ENCODE peak calls at places on chromosome 9, in ten cellular contexts. G, C, Y, K, I, E, R, B, O and Q are unnamed samples.

GRCh38 chr9:93081081-93081529 is 14.9 kb upstream of the CARD19 start:
- DNase-seq in O (peak; percentile 26), E (peak; percentile 6), B (no peak), C (no peak), K (no peak), Y (peak; percentile 33), R (no peak), G (peak; percentile 28), I (peak; percentile 18), Q (peak; percentile 55)

GRCh38 chr9:135714242-135715055 is 12.5 kb downstream of the KCNT1 start:
- DNase-seq in G (peak; percentile 64), K (no peak), I (no peak), O (no peak), C (no peak), Y (no peak), E (peak; percentile 64), R (peak; percentile 85), B (no peak), Q (no peak)

GRCh38 chr9:93953492-93954435 is 1.4 kb downstream of the BARX1 start:
- DNase-seq in R (peak; percentile 49), I (no peak), G (no peak), Y (no peak), O (no peak), E (peak; percentile 36), C (no peak), K (no peak), B (no peak), Q (peak; percentile 69)

GRCh38 chr9:105264380-105264779 is 19.9 kb downstream of the SLC44A1 start:
- DNase-seq in K (no peak), B (no peak), R (no peak), O (peak; percentile 39), Y (no peak), C (no peak), I (no peak), E (no peak), G (no peak), Q (no peak)

GRCh38 chr9:99905833-99906402 is 536 bp upstream of the STX17 start:
- DNase-seq in C (no peak), B (no peak), G (no peak), E (no peak), Y (peak; percentile 3), K (no peak), O (peak; percentile 6), R (no peak), I (peak; percentile 40), Q (no peak)

GRCh38 chr9:82456621-82457020 is 468.0 kb downstream of the SPATA31D1 start:
- DNase-seq in G (no peak), K (no peak), B (no peak), C (no peak), R (no peak), O (peak; percentile 72), Y (peak; percentile 56), E (no peak), I (no peak), Q (no peak)

GRCh38 chr9:89498845-89499480 is 1.1 kb upstream of the SEMA4D start:
- DNase-seq in G (no peak), K (no peak), O (no peak), Y (no peak), C (no peak), R (no peak), E (no peak), I (peak; percentile 47), B (no peak), Q (no peak)

GRCh38 chr9:129454468-129455067 is 166.3 kb downstream of the C9orf50 start:
- DNase-seq in G (no peak), K (no peak), O (no peak), I (no peak), Y (no peak), R (no peak), B (no peak), E (no peak), C (no peak), Q (no peak)

GRCh38 chr9:92963831-92964606 is 16.7 kb downstream of the FGD3 start:
- DNase-seq in I (peak; percentile 71), G (no peak), B (no peak), C (no peak), E (no peak), K (no peak), Y (no peak), R (no peak), O (no peak), Q (no peak)

GRCh38 chr9:16337322-16338029 is 533.0 kb downstream of the BNC2 start:
- DNase-seq in O (peak; percentile 96), G (no peak), B (no peak), C (no peak), R (no peak), K (no peak), I (no peak), Y (peak; percentile 96), E (no peak), Q (no peak)

GRCh38 chr9:22307013-22307711 is 139.5 kb upstream of the DMRTA1 start:
- DNase-seq in E (peak; percentile 13), Y (peak; percentile 12), K (no peak), C (no peak), R (peak; percentile 85), G (no peak), I (no peak), B (no peak), O (peak; percentile 76), Q (no peak)

GRCh38 chr9:84343111-84343521 is 2.6 kb upstream of the SLC28A3 start:
- DNase-seq in R (no peak), G (no peak), O (peak; percentile 83), B (no peak), C (no peak), E (no peak), I (no peak), Y (no peak), K (no peak), Q (no peak)

GRCh38 chr9:27548055-27548741 is 18.6 kb upstream of the MOB3B start:
- DNase-seq in I (no peak), B (no peak), G (no peak), Y (no peak), C (no peak), E (no peak), O (no peak), R (peak; percentile 62), K (no peak), Q (no peak)

GRCh38 chr9:20512636-20513035 is 109.7 kb downstream of the MLLT3 start:
- DNase-seq in K (no peak), E (no peak), R (no peak), O (peak; percentile 36), G (no peak), I (no peak), C (no peak), B (no peak), Y (peak; percentile 21), Q (no peak)

GRCh38 chr9:135242406-135242805 is 154.9 kb downstream of the OLFM1 start:
- DNase-seq in Y (no peak), G (no peak), I (no peak), K (peak; percentile 14), O (no peak), E (no peak), R (no peak), B (no peak), C (no peak), Q (peak; percentile 71)

GRCh38 chr9:136674786-136675349 is 12.2 kb downstream of the EGFL7 start:
- DNase-seq in G (no peak), R (no peak), K (no peak), I (peak; percentile 90), C (no peak), Y (no peak), E (peak; percentile 46), B (no peak), O (no peak), Q (no peak)

GRCh38 chr9:133563286-133564213 is 29.0 kb downstream of the ADAMTSL2 start:
- DNase-seq in B (no peak), E (no peak), O (no peak), C (no peak), K (peak; percentile 37), I (no peak), G (no peak), Y (no peak), R (no peak), Q (no peak)

GRCh38 chr9:107337676-107338590 is 54.9 kb downstream of the RAD23B start:
- DNase-seq in R (no peak), G (no peak), I (no peak), B (no peak), Y (peak; percentile 53), K (no peak), O (no peak), C (no peak), E (no peak), Q (no peak)

GRCh38 chr9:90830051-90830450 is 28.4 kb downstream of the SYK start:
- DNase-seq in K (no peak), C (no peak), R (no peak), O (no peak), B (no peak), Y (no peak), I (peak; percentile 12), G (no peak), E (no peak), Q (no peak)
- TF ChIP-seq CTCF in K (peak; percentile 5), C (no peak), R (no peak), O (no peak), B (no peak), Y (no peak), I (no peak), G (no peak), E (peak; percentile 15), Q (no peak)

GRCh38 chr9:87422999-87423398 is 74.7 kb upstream of the DAPK1 start:
- DNase-seq in O (no peak), E (no peak), R (no peak), K (no peak), I (no peak), Y (no peak), G (no peak), C (no peak), B (no peak), Q (no peak)
- TF ChIP-seq CTCF in O (no peak), E (no peak), R (no peak), K (no peak), I (no peak), Y (no peak), G (no peak), C (no peak), B (no peak), Q (peak; percentile 34)

DNA sequence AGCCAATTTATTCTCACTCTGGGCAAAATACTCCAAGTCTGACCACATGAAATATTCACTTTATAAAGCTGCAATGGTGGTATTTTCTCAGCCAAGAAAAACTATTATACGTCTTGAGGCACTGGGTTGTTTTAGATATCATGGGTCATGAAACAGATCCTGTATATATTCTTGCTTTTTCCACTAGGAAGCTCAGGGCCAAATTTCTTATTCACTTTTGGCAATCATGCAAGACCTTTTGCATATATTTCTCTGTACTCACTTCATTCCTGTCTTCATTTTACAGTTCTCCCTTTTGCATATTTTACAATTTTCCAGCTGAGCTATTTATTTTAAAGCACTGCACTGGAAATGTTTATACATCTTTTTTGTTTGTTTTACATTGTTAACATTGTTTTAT is 49.8 kb downstream of the GABBR2 start:
- DNase-seq in K (no peak), E (no peak), B (no peak), I (no peak), G (no peak), C (no peak), Y (no peak), O (peak; percentile 90), R (no peak), Q (no peak)
- TF ChIP-seq CTCF in K (no peak), E (no peak), B (no peak), I (no peak), G (no peak), C (no peak), Y (no peak), O (no peak), R (no peak), Q (no peak)

DNA sequence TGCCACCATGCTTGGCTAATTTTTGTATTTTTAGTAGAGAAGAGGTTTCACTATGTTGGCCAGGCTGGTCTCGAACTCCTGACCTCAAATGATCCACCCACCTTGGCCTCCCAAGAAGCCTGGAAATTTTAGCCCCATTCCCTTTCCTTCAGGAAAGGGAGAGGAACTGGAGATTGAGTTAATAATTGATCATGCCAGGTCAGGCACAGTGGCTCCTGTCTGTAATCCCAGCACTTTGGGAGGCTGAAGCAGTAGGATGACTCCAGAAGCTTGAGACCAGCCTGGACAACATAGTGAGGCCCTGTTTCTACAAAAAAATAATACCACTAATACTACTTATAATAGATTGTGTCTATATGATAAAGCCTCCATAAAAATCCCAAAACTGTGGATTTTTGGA is 124.6 kb downstream of the UNC13B start:
- DNase-seq in Y (no peak), B (no peak), C (no peak), O (no peak), G (no peak), K (no peak), R (no peak), I (no peak), E (no peak), Q (no peak)
- TF ChIP-seq CTCF in Y (no peak), B (no peak), C (no peak), O (no peak), G (no peak), K (no peak), R (no peak), I (no peak), E (no peak), Q (no peak)